ENCODE peak calls at places on chromosomes 3 and 15, in four cellular contexts. W is GM23248, J is fibroblast of lung, U is MM.1S. O is an unnamed sample. For H3K4me1, the result is how much of the 10 kb centered on the place peaks cover.

GRCh38 chr3:185807455-185808068 is 17.3 kb downstream of the IGF2BP2 start:
- DNase-seq in W (peak), J (peak), U (no peak), O (peak)

GRCh38 chr3:129123314-129124060 is 1.9 kb upstream of the RAB43 start:
- DNase-seq in J (no peak), W (peak), U (no peak), O (peak)

GRCh38 chr3:147400111-147400510 is 6.2 kb downstream of the ZIC4 start:
- DNase-seq in J (no peak), W (peak), U (no peak), O (no peak)

GRCh38 chr3:129892857-129893615 is 475 bp downstream of the TMCC1 start:
- DNase-seq in J (peak), W (no peak), U (peak), O (peak)

GRCh38 chr3:188309437-188310269 is 155.7 kb downstream of the LPP start:
- DNase-seq in W (no peak), J (no peak), U (peak), O (no peak)

GRCh38 chr3:10234526-10235230 is 13.6 kb upstream of the TATDN2 start:
- DNase-seq in U (no peak), J (no peak), W (no peak), O (no peak)

GRCh38 chr15:42123546-42123945 is 29.2 kb upstream of the PLA2G4D start:
- DNase-seq in U (no peak), W (no peak), J (no peak), O (no peak)

GRCh38 chr3:482479-482878 is 285.9 kb downstream of the CHL1 start:
- DNase-seq in J (no peak), U (no peak), W (no peak), O (no peak)

GRCh38 chr3:29099296-29099695 is 181.6 kb upstream of the RBMS3 start:
- DNase-seq in W (no peak), J (no peak), U (no peak), O (no peak)

GRCh38 chr3:46881819-46882376 is 4.4 kb downstream of the PTH1R start:
- DNase-seq in U (no peak), J (peak), W (peak), O (no peak)

GRCh38 chr3:142977399-142977728 is 13.9 kb upstream of the PAQR9 start:
- DNase-seq in J (peak), U (no peak), W (peak), O (no peak)

GRCh38 chr3:58116161-58116955 is 94.4 kb downstream of the DNASE1L3 start:
- DNase-seq in J (no peak), W (no peak), U (peak), O (no peak)

GRCh38 chr3:124097362-124098120 is 105.6 kb upstream of the ROPN1 start:
- DNase-seq in W (peak), J (peak), U (no peak), O (no peak)

GRCh38 chr15:95247068-95247984 is 1016.0 kb downstream of the MCTP2 start:
- DNase-seq in U (no peak), J (peak), W (peak), O (peak)

GRCh38 chr3:125381743-125382142 is 6.6 kb upstream of the ZNF148 start:
- DNase-seq in J (peak), U (peak), W (peak), O (peak)

GRCh38 chr3:17055374-17056276 is 170.9 kb downstream of the PLCL2 start:
- DNase-seq in J (peak), W (peak), U (no peak), O (no peak)

GRCh38 chr3:108062051-108062450 is 28.8 kb downstream of the CD47 start:
- DNase-seq in W (no peak), U (no peak), J (no peak), O (no peak)

GRCh38 chr3:49470714-49471420 is 800 bp downstream of the DAG1 start:
- DNase-seq in J (peak), U (peak), W (peak), O (no peak)

GRCh38 chr3:82133070-82133606 is 371.7 kb upstream of the GBE1 start:
- DNase-seq in J (peak), U (peak), W (peak), O (no peak)

GRCh38 chr3:69864141-69864540 is 124.9 kb downstream of the MITF start:
- DNase-seq in J (no peak), U (no peak), W (no peak), O (no peak)

DNA sequence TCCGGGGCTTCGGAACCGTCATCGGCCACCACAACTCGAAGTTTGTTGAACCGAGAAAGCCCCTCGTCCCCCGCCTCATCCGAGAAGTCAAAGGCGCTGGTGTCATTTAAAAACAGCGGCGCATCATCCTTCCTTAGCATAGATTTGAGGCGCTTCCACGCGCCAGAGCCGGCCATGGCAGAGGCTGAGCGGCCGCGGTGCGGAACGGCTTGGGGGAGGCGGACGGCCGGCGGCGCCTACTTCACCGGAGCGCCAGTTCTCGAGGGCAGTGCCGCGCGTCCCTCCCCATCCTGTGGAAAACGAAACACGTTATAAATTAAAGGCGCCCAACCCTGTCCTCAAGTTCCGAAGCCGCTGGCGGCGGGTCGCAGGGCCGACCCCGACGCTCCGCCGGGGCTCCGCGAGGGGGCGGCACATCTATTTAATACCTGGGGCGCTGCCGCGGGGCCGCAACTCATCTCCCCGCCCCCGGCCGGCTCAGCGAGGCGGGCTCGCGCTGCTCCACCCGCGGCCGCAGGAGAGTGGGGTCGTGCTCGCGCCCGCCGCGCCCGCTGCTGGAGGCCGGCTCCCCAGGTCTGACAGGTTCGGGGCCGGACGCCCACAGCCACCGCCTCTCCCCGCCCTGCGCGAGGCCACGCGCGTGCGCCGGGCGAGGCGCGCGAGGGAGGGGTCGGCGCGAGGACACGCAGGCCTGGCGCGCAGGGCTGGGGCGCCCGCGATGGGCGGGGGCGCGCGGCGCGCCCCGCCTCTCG is at the start of gene SLC30A4:
- DNase-seq in U (peak), J (peak), W (peak), O (no peak)
- TF ChIP-seq EZH2 in U (no peak), J (no peak), W (no peak), O (no peak)

DNA sequence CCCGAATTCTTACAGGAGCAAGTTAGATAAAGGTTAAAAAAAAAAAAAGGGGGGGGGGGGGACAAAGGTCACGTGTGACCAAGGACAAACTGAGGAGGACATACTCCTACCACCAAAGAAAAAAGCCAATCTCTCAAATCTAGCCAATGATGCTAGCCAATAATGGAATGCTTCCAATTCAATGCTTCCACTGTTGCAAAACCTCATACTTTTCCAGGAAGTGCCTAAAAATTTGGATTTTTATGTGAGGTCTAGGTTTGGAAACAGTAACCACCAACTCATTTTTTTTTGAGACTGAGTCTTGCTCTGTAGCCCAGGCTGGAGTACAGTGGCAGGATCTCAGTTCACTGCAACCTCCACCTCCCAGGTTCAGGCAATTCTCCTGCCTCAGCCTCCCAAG is 11.4 kb downstream of the MSL2 start:
- DNase-seq in U (no peak), W (peak), J (no peak), O (no peak)
- H3K4me1 ChIP-seq in U (under half), W (under half), J (under half), O (under half)

DNA sequence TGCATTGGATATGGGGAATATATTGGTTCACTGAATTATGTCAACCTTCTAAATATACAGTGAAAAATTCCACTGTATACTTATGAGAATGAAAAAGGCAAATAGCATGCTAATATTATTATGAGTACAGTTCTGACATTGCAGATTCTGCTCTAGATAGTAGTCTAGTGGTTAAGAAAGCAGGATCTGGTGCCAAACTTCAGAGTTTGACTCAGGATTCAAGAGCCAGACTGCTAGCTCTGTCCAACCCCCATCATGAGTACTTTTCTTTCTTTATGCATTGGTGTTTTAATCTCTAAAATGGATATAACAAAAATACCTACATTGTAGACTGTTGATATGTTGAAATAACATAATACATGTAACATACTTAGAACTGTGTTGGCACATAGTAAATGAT is 57.3 kb upstream of the PLSCR4 start:
- DNase-seq in U (no peak), W (peak), J (peak), O (no peak)
- H2AFZ ChIP-seq in U (no peak), W (no peak), J (no peak), O (no peak)

GRCh38 chr3:32818431-32819085 is 761 bp downstream of the TRIM71 start:
- DNase-seq in W (no peak), J (no peak), U (no peak), O (no peak)

GRCh38 chr3:32817195-32817560 is 619 bp upstream of the TRIM71 start:
- DNase-seq in U (no peak), W (no peak), J (no peak), O (no peak)

GRCh38 chr3:32819086-32819450 is 1.3 kb downstream of the TRIM71 start:
- DNase-seq in W (no peak), U (no peak), J (no peak), O (no peak)

GRCh38 chr3:32816439-32817194 is 1.2 kb upstream of the TRIM71 start:
- DNase-seq in U (no peak), J (peak), W (peak), O (no peak)

DNA sequence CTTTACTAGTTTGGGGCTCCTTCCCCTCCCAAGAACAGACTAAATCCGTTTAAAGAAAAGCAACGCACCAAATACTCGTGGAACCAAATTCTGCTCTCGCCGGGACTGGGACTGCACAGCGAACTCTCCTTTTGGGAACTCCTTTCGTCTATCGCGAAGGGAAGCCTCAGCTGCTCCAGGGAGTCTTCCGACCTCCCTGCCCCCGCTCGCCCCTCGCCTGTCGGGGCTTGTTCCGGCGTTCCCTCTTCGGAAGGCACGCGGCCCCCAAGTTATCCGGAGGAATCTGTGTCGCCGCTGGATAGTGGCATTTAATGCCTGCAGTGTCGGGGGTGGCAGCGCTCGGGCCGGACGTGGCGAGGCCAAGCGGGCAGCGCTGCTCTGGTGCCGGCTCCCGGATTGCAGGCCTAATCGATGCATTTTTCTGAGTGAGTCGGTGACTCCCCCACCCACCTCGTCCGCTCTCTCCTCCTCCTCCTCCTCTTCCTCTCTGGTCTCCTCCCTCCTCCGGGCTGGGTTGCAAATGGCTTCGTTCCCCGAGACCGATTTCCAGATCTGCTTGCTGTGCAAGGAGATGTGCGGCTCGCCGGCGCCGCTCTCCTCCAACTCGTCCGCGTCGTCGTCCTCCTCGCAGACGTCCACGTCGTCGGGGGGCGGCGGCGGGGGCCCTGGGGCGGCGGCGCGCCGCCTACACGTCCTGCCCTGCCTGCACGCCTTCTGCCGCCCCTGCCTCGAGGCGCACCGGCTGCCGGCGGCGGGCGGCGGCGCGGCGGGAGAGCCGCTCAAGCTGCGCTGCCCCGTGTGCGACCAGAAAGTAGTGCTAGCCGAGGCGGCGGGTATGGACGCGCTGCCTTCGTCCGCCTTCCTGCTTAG is at the start of gene TRIM71:
- DNase-seq in W (peak), U (no peak), J (no peak), O (no peak)
- TF ChIP-seq EZH2 in W (peak), U (no peak), J (peak), O (no peak)

DNA sequence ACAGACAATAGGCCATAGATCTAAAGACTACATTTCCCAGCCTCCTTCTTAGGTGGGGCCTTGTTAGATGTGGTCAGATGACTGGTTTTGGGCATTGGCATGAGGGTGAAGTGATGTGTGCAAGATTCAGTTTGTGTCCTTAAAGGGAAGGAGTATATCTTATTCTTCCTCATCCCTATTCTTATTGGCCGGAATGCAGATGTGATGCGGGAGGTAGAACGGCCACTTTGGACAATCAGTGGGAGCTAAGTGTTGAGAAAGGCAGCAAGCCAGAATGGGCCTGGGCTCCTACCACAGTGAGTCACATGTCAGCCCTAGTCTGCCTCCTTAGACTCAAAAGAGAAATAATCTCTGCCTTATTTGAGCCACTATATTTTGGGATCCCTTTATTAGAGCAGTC is 89.8 kb upstream of the MEX3B start:
- DNase-seq in W (peak), U (no peak), J (peak), O (no peak)
- H3K4me1 ChIP-seq in W (half or more), U (under half), J (under half), O (under half)

GRCh38 chr3:122671543-122671942 is 9.1 kb upstream of the PARP14 start:
- DNase-seq in W (no peak), J (no peak), U (no peak), O (no peak)
- H2AFZ ChIP-seq in W (no peak), J (no peak), U (no peak), O (no peak)

DNA sequence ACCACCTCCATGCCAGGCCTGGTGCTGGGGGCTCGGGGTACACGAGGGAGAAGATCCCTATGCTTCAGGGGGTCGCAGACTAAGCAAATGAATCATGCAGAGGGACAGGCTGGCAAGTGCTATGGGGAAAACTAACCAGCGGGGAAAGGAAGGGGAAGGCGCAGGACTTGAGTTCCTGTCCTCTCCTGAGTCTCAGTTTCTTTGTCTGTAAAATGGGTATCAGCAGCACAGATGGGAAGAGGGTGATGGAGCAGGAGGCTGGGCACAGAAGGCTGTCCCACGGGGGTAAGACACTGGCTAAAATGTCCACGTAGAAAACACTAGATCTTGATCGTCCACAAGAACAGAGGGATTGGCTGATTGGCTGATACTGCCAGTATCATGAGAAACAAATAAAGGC is 39.8 kb downstream of the RGMA start:
- DNase-seq in J (no peak), U (no peak), W (no peak), O (no peak)
- TF ChIP-seq EZH2 in J (no peak), U (no peak), W (no peak), O (no peak)

GRCh38 chr3:42127226-42127625 is 36.1 kb downstream of the TRAK1 start:
- DNase-seq in W (no peak), U (no peak), J (no peak), O (no peak)

GRCh38 chr3:42122261-42123011 is 31.3 kb downstream of the TRAK1 start:
- DNase-seq in J (no peak), W (peak), U (no peak), O (no peak)

GRCh38 chr3:42120866-42121265 is 29.7 kb downstream of the TRAK1 start:
- DNase-seq in W (no peak), U (no peak), J (peak), O (peak)

GRCh38 chr3:42123012-42123581 is 31.9 kb downstream of the TRAK1 start:
- DNase-seq in J (peak), U (no peak), W (peak), O (no peak)

GRCh38 chr3:42123824-42124500 is 32.8 kb downstream of the TRAK1 start:
- DNase-seq in U (no peak), W (no peak), J (no peak), O (no peak)
- H3K4me1 ChIP-seq in U (under half), W (under half), J (under half), O (under half)

O was measured in PC-9.